ENCODE peak calls at places on chromosome 1, in seven cellular contexts. One of them, this sample, is unnamed.

GRCh38 chr1:42968654-42969053 is 10.0 kb upstream of the SLC2A1 start:
- DNase-seq in epithelial cell of esophagus: no peak
- DNase-seq in bronchial epithelial cell: no peak
- DNase-seq in fibroblast of lung: no peak
- DNase-seq in AG04450: no peak
- DNase-seq in cardiac muscle cell: no peak
- DNase-seq in heart right ventricle: no peak
- DNase-seq in this sample: no peak

GRCh38 chr1:201172336-201172735 is 18.1 kb upstream of the TMEM9 start:
- DNase-seq in AG04450: no peak
- DNase-seq in epithelial cell of esophagus: no peak
- DNase-seq in cardiac muscle cell: no peak
- DNase-seq in bronchial epithelial cell: no peak
- DNase-seq in fibroblast of lung: no peak
- DNase-seq in heart right ventricle: no peak
- DNase-seq in this sample: no peak

GRCh38 chr1:202164271-202165037 is 4.1 kb upstream of the PTPN7 start:
- DNase-seq in AG04450: no peak
- DNase-seq in epithelial cell of esophagus: no peak
- DNase-seq in heart right ventricle: no peak
- DNase-seq in cardiac muscle cell: no peak
- DNase-seq in fibroblast of lung: no peak
- DNase-seq in bronchial epithelial cell: no peak
- DNase-seq in this sample: no peak

GRCh38 chr1:11918779-11919519 is 7.3 kb downstream of the KIAA2013 start:
- DNase-seq in fibroblast of lung: peak
- DNase-seq in epithelial cell of esophagus: peak
- DNase-seq in heart right ventricle: peak
- DNase-seq in cardiac muscle cell: peak
- DNase-seq in AG04450: peak
- DNase-seq in bronchial epithelial cell: peak
- DNase-seq in this sample: no peak

GRCh38 chr1:201016943-201017827 is 6.3 kb downstream of the KIF21B start:
- DNase-seq in heart right ventricle: no peak
- DNase-seq in AG04450: no peak
- DNase-seq in fibroblast of lung: no peak
- DNase-seq in epithelial cell of esophagus: no peak
- DNase-seq in cardiac muscle cell: no peak
- DNase-seq in bronchial epithelial cell: no peak
- DNase-seq in this sample: no peak

GRCh38 chr1:114154963-114155322 is 1.3 kb upstream of the SYT6 start:
- DNase-seq in fibroblast of lung: peak
- DNase-seq in epithelial cell of esophagus: peak
- DNase-seq in AG04450: no peak
- DNase-seq in bronchial epithelial cell: peak
- DNase-seq in heart right ventricle: no peak
- DNase-seq in cardiac muscle cell: peak
- DNase-seq in this sample: peak

GRCh38 chr1:63703661-63704060 is 70.2 kb upstream of the ROR1 start:
- DNase-seq in cardiac muscle cell: no peak
- DNase-seq in fibroblast of lung: no peak
- DNase-seq in AG04450: no peak
- DNase-seq in bronchial epithelial cell: no peak
- DNase-seq in heart right ventricle: no peak
- DNase-seq in epithelial cell of esophagus: no peak
- DNase-seq in this sample: no peak

GRCh38 chr1:245915851-245916250 is 591.2 kb downstream of the SMYD3 start:
- DNase-seq in heart right ventricle: no peak
- DNase-seq in epithelial cell of esophagus: no peak
- DNase-seq in fibroblast of lung: no peak
- DNase-seq in bronchial epithelial cell: no peak
- DNase-seq in AG04450: no peak
- DNase-seq in cardiac muscle cell: no peak
- DNase-seq in this sample: no peak

GRCh38 chr1:234780531-234781162 is 170.7 kb upstream of the IRF2BP2 start:
- DNase-seq in fibroblast of lung: no peak
- DNase-seq in bronchial epithelial cell: no peak
- DNase-seq in heart right ventricle: no peak
- DNase-seq in AG04450: no peak
- DNase-seq in epithelial cell of esophagus: peak
- DNase-seq in cardiac muscle cell: no peak
- DNase-seq in this sample: peak

GRCh38 chr1:227769047-227769446 is 33.8 kb downstream of the SNAP47 start:
- DNase-seq in bronchial epithelial cell: no peak
- DNase-seq in AG04450: no peak
- DNase-seq in fibroblast of lung: no peak
- DNase-seq in cardiac muscle cell: no peak
- DNase-seq in epithelial cell of esophagus: no peak
- DNase-seq in heart right ventricle: no peak
- DNase-seq in this sample: no peak

GRCh38 chr1:240385985-240386978 is 225.7 kb downstream of the GREM2 start:
- DNase-seq in heart right ventricle: no peak
- DNase-seq in fibroblast of lung: peak
- DNase-seq in AG04450: peak
- DNase-seq in bronchial epithelial cell: peak
- DNase-seq in epithelial cell of esophagus: peak
- DNase-seq in cardiac muscle cell: peak
- DNase-seq in this sample: no peak

DNA sequence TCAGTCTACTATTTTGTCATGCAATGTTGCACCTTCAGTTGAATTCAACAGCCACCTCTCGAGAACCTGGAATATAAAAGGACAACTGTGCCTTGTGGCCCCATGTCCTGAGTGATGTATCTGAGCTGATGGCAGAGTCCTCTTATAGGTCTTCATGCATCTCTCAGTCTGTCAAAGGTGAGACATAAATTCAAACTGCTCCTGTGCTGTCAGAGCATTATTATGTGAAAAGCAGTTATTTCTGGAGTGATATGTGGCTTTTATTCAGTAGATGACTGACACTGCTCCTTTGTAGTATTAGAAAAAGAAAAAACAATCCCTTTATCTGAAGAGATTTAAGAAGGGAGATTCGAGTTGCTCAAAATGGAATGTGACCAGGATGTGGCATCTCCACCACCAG is 8.4 kb downstream of the S100A10 start:
- DNase-seq in AG04450: no peak
- DNase-seq in fibroblast of lung: no peak
- DNase-seq in epithelial cell of esophagus: no peak
- DNase-seq in cardiac muscle cell: no peak
- DNase-seq in bronchial epithelial cell: no peak
- DNase-seq in heart right ventricle: no peak
- DNase-seq in this sample: no peak
- H3K4me3 ChIP-seq in AG04450: no peak
- H3K4me3 ChIP-seq in fibroblast of lung: no peak
- H3K4me3 ChIP-seq in epithelial cell of esophagus: no peak
- H3K4me3 ChIP-seq in cardiac muscle cell: no peak
- H3K4me3 ChIP-seq in bronchial epithelial cell: no peak
- H3K4me3 ChIP-seq in heart right ventricle: no peak
- H3K4me3 ChIP-seq in this sample: no peak

DNA sequence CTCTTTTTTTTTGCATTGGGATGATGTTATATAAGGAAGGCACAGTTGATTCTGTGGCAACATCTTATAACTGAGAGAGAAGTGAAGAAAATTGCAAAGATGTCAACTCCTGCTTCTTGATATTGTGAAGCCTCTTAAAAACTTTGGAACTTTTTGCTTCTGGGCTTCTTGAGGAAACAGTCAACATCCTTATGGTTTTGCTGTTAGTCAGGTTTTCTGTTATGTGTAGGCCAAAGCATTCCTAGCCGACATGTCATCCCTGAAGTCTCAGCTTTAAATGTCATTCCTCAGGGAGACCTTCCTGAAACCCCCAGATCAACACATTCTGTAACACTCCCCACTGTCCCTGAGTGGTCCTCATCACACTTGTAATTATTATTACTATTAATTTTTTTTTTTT is 12.6 kb downstream of the FALEC start:
- DNase-seq in cardiac muscle cell: no peak
- DNase-seq in bronchial epithelial cell: peak
- DNase-seq in AG04450: peak
- DNase-seq in heart right ventricle: no peak
- DNase-seq in fibroblast of lung: peak
- DNase-seq in epithelial cell of esophagus: peak
- DNase-seq in this sample: no peak
- H3K4me3 ChIP-seq in cardiac muscle cell: no peak
- H3K4me3 ChIP-seq in bronchial epithelial cell: no peak
- H3K4me3 ChIP-seq in AG04450: no peak
- H3K4me3 ChIP-seq in heart right ventricle: no peak
- H3K4me3 ChIP-seq in fibroblast of lung: no peak
- H3K4me3 ChIP-seq in epithelial cell of esophagus: no peak
- H3K4me3 ChIP-seq in this sample: no peak

DNA sequence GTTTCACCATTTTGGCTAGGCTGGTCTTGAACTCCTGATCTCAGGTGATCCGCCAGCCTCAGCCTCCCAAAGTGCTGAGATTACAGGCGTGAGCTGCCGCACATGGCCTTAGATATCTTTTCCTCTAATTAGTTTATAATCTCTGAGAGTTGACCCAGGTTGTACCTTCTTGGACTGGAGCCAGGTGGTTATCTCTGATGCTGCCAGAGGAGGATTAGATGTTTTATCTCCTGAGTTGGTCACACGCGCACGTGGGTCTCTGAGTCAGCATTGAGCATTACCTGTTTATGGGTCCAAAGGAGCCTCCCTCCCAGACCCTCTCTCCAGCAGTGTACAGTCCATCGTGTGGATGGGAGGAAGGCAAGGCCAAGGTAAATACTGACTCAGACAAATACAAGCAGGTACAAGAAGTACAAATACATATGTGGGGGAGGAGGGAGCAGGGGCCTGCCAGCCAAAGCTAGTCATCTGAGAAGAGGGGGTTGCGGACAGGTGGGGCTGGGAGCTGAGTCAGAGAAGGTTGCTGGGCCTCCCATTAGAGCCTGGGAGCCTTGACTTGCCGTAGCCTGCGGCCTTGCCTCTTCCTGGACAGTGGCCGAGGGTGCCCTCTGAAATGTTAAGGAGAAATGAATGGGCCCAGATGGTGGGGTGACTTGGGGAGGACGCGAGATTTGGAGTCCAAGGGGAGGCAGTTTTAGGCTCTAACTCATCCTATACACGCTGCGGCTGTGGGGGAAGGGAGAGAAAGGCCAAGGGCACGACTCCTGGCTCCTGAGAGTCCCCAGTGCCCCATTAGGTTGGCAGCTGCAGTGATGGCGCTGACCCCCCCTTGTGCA is 13.1 kb downstream of the IL6R start:
- DNase-seq in heart right ventricle: no peak
- DNase-seq in epithelial cell of esophagus: peak
- DNase-seq in fibroblast of lung: peak
- DNase-seq in cardiac muscle cell: no peak
- DNase-seq in AG04450: no peak
- DNase-seq in bronchial epithelial cell: peak
- DNase-seq in this sample: peak
- H3K4me3 ChIP-seq in heart right ventricle: no peak
- H3K4me3 ChIP-seq in epithelial cell of esophagus: no peak
- H3K4me3 ChIP-seq in fibroblast of lung: no peak
- H3K4me3 ChIP-seq in cardiac muscle cell: no peak
- H3K4me3 ChIP-seq in AG04450: no peak
- H3K4me3 ChIP-seq in bronchial epithelial cell: no peak
- H3K4me3 ChIP-seq in this sample: no peak

GRCh38 chr1:161012420-161012819 is 8.5 kb downstream of the F11R start:
- DNase-seq in heart right ventricle: no peak
- DNase-seq in epithelial cell of esophagus: no peak
- DNase-seq in AG04450: no peak
- DNase-seq in cardiac muscle cell: no peak
- DNase-seq in bronchial epithelial cell: no peak
- DNase-seq in fibroblast of lung: no peak
- DNase-seq in this sample: no peak
- H3K4me3 ChIP-seq in heart right ventricle: no peak
- H3K4me3 ChIP-seq in epithelial cell of esophagus: no peak
- H3K4me3 ChIP-seq in AG04450: no peak
- H3K4me3 ChIP-seq in cardiac muscle cell: no peak
- H3K4me3 ChIP-seq in bronchial epithelial cell: no peak
- H3K4me3 ChIP-seq in fibroblast of lung: no peak
- H3K4me3 ChIP-seq in this sample: no peak

DNA sequence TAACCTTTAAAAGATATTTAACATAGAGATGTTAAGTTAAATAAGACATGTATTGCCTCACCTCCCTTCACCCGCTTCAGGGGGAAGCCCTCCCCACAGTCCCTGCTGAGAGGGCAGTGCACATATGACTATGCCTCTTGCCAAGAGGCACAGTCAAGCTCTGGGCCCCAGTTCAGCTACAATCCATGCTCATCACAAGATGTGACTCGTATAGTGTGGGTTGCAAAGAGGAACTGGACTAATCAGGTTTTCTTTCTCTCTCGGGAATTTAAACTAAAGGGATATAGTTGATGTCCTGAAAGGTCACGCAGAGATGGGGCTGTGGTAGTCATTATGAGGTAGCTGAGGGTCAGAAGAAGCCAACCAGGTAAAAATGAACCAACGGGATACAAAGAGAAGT is 35.6 kb downstream of the LYST start:
- DNase-seq in bronchial epithelial cell: peak
- DNase-seq in heart right ventricle: no peak
- DNase-seq in fibroblast of lung: peak
- DNase-seq in epithelial cell of esophagus: peak
- DNase-seq in cardiac muscle cell: peak
- DNase-seq in AG04450: no peak
- DNase-seq in this sample: no peak
- H3K4me3 ChIP-seq in bronchial epithelial cell: no peak
- H3K4me3 ChIP-seq in heart right ventricle: no peak
- H3K4me3 ChIP-seq in fibroblast of lung: no peak
- H3K4me3 ChIP-seq in epithelial cell of esophagus: no peak
- H3K4me3 ChIP-seq in cardiac muscle cell: no peak
- H3K4me3 ChIP-seq in AG04450: no peak
- H3K4me3 ChIP-seq in this sample: no peak

DNA sequence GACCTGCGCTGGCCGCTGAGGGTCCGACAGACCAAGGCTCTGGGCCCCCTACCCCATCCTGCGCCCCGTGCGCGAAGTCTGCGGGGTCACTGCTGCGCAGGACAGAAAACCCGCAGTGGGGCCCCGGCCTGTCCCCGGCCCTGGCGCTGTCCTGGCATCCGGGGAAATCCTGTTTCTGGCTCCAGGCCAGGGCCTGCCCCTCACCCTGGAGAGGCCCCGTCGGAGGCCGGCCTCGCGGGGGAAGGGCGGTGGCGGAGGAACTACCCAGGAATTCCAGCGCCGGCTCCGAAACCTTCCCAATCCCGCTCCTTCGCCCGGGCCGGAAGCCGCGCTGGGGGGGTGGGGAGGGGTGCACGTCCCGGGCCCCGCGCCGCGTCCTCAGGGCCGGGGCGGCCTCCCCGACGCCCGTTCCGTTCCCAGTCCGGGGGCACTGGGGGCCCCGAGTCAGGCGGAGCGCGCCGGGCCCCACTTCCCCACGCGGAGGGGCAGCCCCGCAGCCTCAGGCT is 77.0 kb downstream of the MORN1 start:
- DNase-seq in bronchial epithelial cell: no peak
- DNase-seq in fibroblast of lung: peak
- DNase-seq in AG04450: no peak
- DNase-seq in cardiac muscle cell: peak
- DNase-seq in heart right ventricle: peak
- DNase-seq in epithelial cell of esophagus: peak
- DNase-seq in this sample: peak
- H3K4me3 ChIP-seq in bronchial epithelial cell: peak
- H3K4me3 ChIP-seq in fibroblast of lung: peak
- H3K4me3 ChIP-seq in AG04450: peak
- H3K4me3 ChIP-seq in cardiac muscle cell: peak
- H3K4me3 ChIP-seq in heart right ventricle: peak
- H3K4me3 ChIP-seq in epithelial cell of esophagus: no peak
- H3K4me3 ChIP-seq in this sample: peak

This sample was measured in pancreas.